ENCODE peak calls at places on chromosome 10, in four cellular contexts. One of them, this sample, is unnamed.
A peak's percentile ranks its signal among the peaks of the same experiment; 100 is the strongest.

GRCh38 chr10:5094265-5095205 is at the start of gene AKR1C3:
- DNase-seq in hepatocyte: peak; percentile 54
- DNase-seq in tibial nerve: no peak
- DNase-seq in GM23338: peak; percentile 66
- DNase-seq in this sample: peak; percentile 88

GRCh38 chr10:21525367-21526183 is at the start of gene SKIDA1:
- DNase-seq in tibial nerve: peak; percentile 76
- DNase-seq in hepatocyte: peak; percentile 93
- DNase-seq in GM23338: peak; percentile 91
- DNase-seq in this sample: peak; percentile 60

GRCh38 chr10:6201511-6201975 is 1.2 kb upstream of the PFKFB3 start:
- DNase-seq in hepatocyte: peak; percentile 78
- DNase-seq in GM23338: peak; percentile 68
- DNase-seq in tibial nerve: peak; percentile 40
- DNase-seq in this sample: peak; percentile 74

GRCh38 chr10:9126728-9127127 is 1072.2 kb downstream of the GATA3 start:
- DNase-seq in GM23338: no peak
- DNase-seq in hepatocyte: no peak
- DNase-seq in tibial nerve: no peak
- DNase-seq in this sample: no peak

GRCh38 chr10:819326-819725 is 112.2 kb downstream of the LARP4B start:
- DNase-seq in hepatocyte: no peak
- DNase-seq in GM23338: no peak
- DNase-seq in tibial nerve: no peak
- DNase-seq in this sample: no peak

GRCh38 chr10:13503745-13504463 is 24.9 kb downstream of the BEND7 start:
- DNase-seq in hepatocyte: peak; percentile 11
- DNase-seq in GM23338: no peak
- DNase-seq in tibial nerve: no peak
- DNase-seq in this sample: no peak

GRCh38 chr10:127429601-127430312 is 119.4 kb upstream of the NPS start:
- DNase-seq in hepatocyte: no peak
- DNase-seq in GM23338: no peak
- DNase-seq in tibial nerve: no peak
- DNase-seq in this sample: no peak

GRCh38 chr10:91162495-91163268 is 57.8 kb upstream of the PCGF5 start:
- DNase-seq in hepatocyte: peak; percentile 79
- DNase-seq in GM23338: peak; percentile 56
- DNase-seq in tibial nerve: peak; percentile 34
- DNase-seq in this sample: peak; percentile 75

GRCh38 chr10:64209574-64209973 is 688.4 kb downstream of the REEP3 start:
- DNase-seq in tibial nerve: no peak
- DNase-seq in GM23338: no peak
- DNase-seq in hepatocyte: no peak
- DNase-seq in this sample: no peak

GRCh38 chr10:78473016-78473415 is 439.4 kb downstream of the RPS24 start:
- DNase-seq in GM23338: peak; percentile 25
- DNase-seq in hepatocyte: no peak
- DNase-seq in tibial nerve: no peak
- DNase-seq in this sample: no peak

GRCh38 chr10:127991543-127992255 is 84.8 kb downstream of the PTPRE start:
- DNase-seq in tibial nerve: peak; percentile 45
- DNase-seq in hepatocyte: no peak
- DNase-seq in GM23338: no peak
- DNase-seq in this sample: no peak

GRCh38 chr10:62238880-62239279 is 29.8 kb downstream of the RTKN2 start:
- DNase-seq in tibial nerve: no peak
- DNase-seq in hepatocyte: no peak
- DNase-seq in GM23338: no peak
- DNase-seq in this sample: peak; percentile 5
- H3K4me1 ChIP-seq in tibial nerve: no peaks in the 10 kb centered on the region
- H3K4me1 ChIP-seq in hepatocyte: peaks cover 10% of the 10 kb centered on the region
- H3K4me1 ChIP-seq in GM23338: peaks cover 7% of the 10 kb centered on the region
- H3K4me1 ChIP-seq in this sample: no peaks in the 10 kb centered on the region

GRCh38 chr10:30529373-30529998 is 95.5 kb downstream of the MAP3K8 start:
- DNase-seq in GM23338: peak; percentile 32
- DNase-seq in hepatocyte: no peak
- DNase-seq in tibial nerve: peak; percentile 47
- DNase-seq in this sample: peak; percentile 57
- H3K4me1 ChIP-seq in GM23338: peaks cover 22% of the 10 kb centered on the region
- H3K4me1 ChIP-seq in hepatocyte: peaks cover 8% of the 10 kb centered on the region
- H3K4me1 ChIP-seq in tibial nerve: no peaks in the 10 kb centered on the region
- H3K4me1 ChIP-seq in this sample: no peaks in the 10 kb centered on the region

GRCh38 chr10:72009062-72009429 is 44.9 kb downstream of the CHST3 start:
- DNase-seq in hepatocyte: no peak
- DNase-seq in tibial nerve: no peak
- DNase-seq in GM23338: no peak
- DNase-seq in this sample: no peak

GRCh38 chr10:72011016-72011415 is 46.8 kb downstream of the CHST3 start:
- DNase-seq in hepatocyte: no peak
- DNase-seq in GM23338: no peak
- DNase-seq in tibial nerve: no peak
- DNase-seq in this sample: no peak

GRCh38 chr10:72010234-72010992 is 46.2 kb downstream of the CHST3 start:
- DNase-seq in GM23338: no peak
- DNase-seq in hepatocyte: no peak
- DNase-seq in tibial nerve: peak; percentile 29
- DNase-seq in this sample: no peak

GRCh38 chr10:72008096-72008933 is 44.1 kb downstream of the CHST3 start:
- DNase-seq in hepatocyte: no peak
- DNase-seq in tibial nerve: no peak
- DNase-seq in GM23338: no peak
- DNase-seq in this sample: no peak

GRCh38 chr10:72009430-72010081 is 45.4 kb downstream of the CHST3 start:
- DNase-seq in tibial nerve: peak; percentile 76
- DNase-seq in GM23338: peak; percentile 53
- DNase-seq in hepatocyte: peak; percentile 90
- DNase-seq in this sample: no peak
- H3K4me1 ChIP-seq in tibial nerve: peaks cover 5% of the 10 kb centered on the region
- H3K4me1 ChIP-seq in GM23338: no peaks in the 10 kb centered on the region
- H3K4me1 ChIP-seq in hepatocyte: peaks cover 19% of the 10 kb centered on the region
- H3K4me1 ChIP-seq in this sample: no peaks in the 10 kb centered on the region

GRCh38 chr10:11208908-11209809 is 191.5 kb downstream of the CELF2 start:
- DNase-seq in hepatocyte: no peak
- DNase-seq in tibial nerve: no peak
- DNase-seq in GM23338: no peak
- DNase-seq in this sample: no peak

GRCh38 chr10:11207276-11207809 is 189.7 kb downstream of the CELF2 start:
- DNase-seq in tibial nerve: no peak
- DNase-seq in hepatocyte: no peak
- DNase-seq in GM23338: no peak
- DNase-seq in this sample: no peak

GRCh38 chr10:11210211-11210922 is 192.7 kb downstream of the CELF2 start:
- DNase-seq in tibial nerve: no peak
- DNase-seq in GM23338: no peak
- DNase-seq in hepatocyte: no peak
- DNase-seq in this sample: peak; percentile 24

GRCh38 chr10:11208243-11208642 is 190.6 kb downstream of the CELF2 start:
- DNase-seq in tibial nerve: no peak
- DNase-seq in hepatocyte: no peak
- DNase-seq in GM23338: no peak
- DNase-seq in this sample: no peak

DNA sequence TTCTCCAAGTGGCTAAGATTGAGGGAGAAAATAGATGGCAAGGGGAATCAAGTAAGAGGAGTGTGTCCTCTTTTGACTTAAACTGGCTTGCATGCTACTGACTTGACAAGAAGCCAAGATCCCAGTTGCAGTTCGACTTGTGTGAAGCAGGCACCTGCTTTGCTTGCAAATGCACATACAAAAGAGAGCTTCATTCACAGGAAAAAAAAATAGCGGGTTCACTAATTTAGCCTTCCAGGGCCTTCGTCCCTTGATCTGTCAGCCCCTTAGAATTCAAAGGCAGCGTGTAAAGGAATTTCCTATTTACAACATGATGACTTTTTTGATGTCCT is 192.1 kb downstream of the CELF2 start:
- DNase-seq in hepatocyte: no peak
- DNase-seq in tibial nerve: no peak
- DNase-seq in GM23338: no peak
- DNase-seq in this sample: no peak
- H3K4me1 ChIP-seq in hepatocyte: no peaks in the 10 kb centered on the region
- H3K4me1 ChIP-seq in tibial nerve: no peaks in the 10 kb centered on the region
- H3K4me1 ChIP-seq in GM23338: peaks cover 29% of the 10 kb centered on the region
- H3K4me1 ChIP-seq in this sample: peaks cover 4% of the 10 kb centered on the region

GRCh38 chr10:11163990-11164805 is 146.5 kb downstream of the CELF2 start:
- DNase-seq in tibial nerve: no peak
- DNase-seq in GM23338: no peak
- DNase-seq in hepatocyte: no peak
- DNase-seq in this sample: no peak
- H3K4me1 ChIP-seq in tibial nerve: no peaks in the 10 kb centered on the region
- H3K4me1 ChIP-seq in GM23338: peaks cover 32% of the 10 kb centered on the region
- H3K4me1 ChIP-seq in hepatocyte: peaks cover 5% of the 10 kb centered on the region
- H3K4me1 ChIP-seq in this sample: peaks cover 3% of the 10 kb centered on the region

DNA sequence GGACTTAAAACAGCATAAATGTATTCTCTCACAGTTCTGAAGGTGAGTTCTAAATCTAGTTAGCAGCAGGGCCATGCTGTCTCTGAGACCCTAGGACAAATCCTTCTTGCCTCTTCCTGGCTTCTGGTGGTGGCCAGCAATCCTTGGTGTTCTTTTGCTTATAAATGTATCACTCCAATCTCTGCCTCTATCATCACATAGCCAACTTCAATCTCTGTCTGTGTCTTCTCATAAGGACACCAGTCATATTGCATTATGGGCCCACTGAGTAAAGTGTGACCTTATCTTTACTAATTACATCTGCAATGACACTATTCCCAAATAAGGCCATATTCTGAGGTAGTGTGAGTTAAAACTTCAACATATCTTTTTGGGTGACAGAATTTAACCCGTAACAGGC is 778.9 kb downstream of the KCNMA1 start:
- DNase-seq in tibial nerve: no peak
- DNase-seq in hepatocyte: no peak
- DNase-seq in GM23338: no peak
- DNase-seq in this sample: no peak
- H3K4me1 ChIP-seq in tibial nerve: no peaks in the 10 kb centered on the region
- H3K4me1 ChIP-seq in hepatocyte: no peaks in the 10 kb centered on the region
- H3K4me1 ChIP-seq in GM23338: no peaks in the 10 kb centered on the region
- H3K4me1 ChIP-seq in this sample: no peaks in the 10 kb centered on the region

GRCh38 chr10:102435529-102436233 is 3.3 kb upstream of the CUEDC2 start:
- DNase-seq in GM23338: peak; percentile 74
- DNase-seq in hepatocyte: peak; percentile 13
- DNase-seq in tibial nerve: no peak
- DNase-seq in this sample: peak; percentile 27

GRCh38 chr10:102434251-102434913 is 2.0 kb upstream of the CUEDC2 start:
- DNase-seq in GM23338: no peak
- DNase-seq in hepatocyte: peak; percentile 66
- DNase-seq in tibial nerve: no peak
- DNase-seq in this sample: no peak

GRCh38 chr10:102436312-102436711 is 3.9 kb upstream of the CUEDC2 start:
- DNase-seq in GM23338: no peak
- DNase-seq in hepatocyte: no peak
- DNase-seq in tibial nerve: no peak
- DNase-seq in this sample: peak; percentile 73

GRCh38 chr10:102435098-102435497 is 2.7 kb upstream of the CUEDC2 start:
- DNase-seq in tibial nerve: no peak
- DNase-seq in GM23338: no peak
- DNase-seq in hepatocyte: peak; percentile 3
- DNase-seq in this sample: no peak

DNA sequence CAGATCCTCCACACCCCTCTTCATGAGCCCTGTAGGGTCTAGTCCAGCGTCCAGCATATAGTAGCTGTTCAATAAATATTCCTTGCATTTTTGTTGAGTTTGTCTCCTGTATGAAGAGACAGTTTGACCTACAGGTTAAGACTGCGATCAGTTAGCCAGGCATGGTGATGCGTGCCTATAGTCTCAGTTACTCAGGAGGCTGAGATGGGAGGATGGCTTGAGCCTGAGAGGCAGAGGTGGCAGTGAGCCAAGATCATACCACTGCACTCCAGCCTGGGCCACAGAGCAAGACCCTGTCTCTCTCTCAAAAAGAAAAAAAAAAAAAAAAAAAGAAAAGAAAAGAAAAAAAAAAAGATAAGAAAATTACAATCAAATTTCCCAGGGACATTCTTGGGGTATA is 5.1 kb upstream of the CUEDC2 start:
- DNase-seq in GM23338: no peak
- DNase-seq in tibial nerve: no peak
- DNase-seq in hepatocyte: no peak
- DNase-seq in this sample: no peak
- H3K4me1 ChIP-seq in GM23338: peaks cover 16% of the 10 kb centered on the region
- H3K4me1 ChIP-seq in tibial nerve: no peaks in the 10 kb centered on the region
- H3K4me1 ChIP-seq in hepatocyte: peaks cover 23% of the 10 kb centered on the region
- H3K4me1 ChIP-seq in this sample: no peaks in the 10 kb centered on the region

GRCh38 chr10:132786529-132787252 is 744 bp upstream of the NKX6-2 start:
- DNase-seq in GM23338: no peak
- DNase-seq in hepatocyte: no peak
- DNase-seq in tibial nerve: no peak
- DNase-seq in this sample: no peak

GRCh38 chr10:132786279-132786528 is 257 bp upstream of the NKX6-2 start:
- DNase-seq in hepatocyte: no peak
- DNase-seq in GM23338: no peak
- DNase-seq in tibial nerve: no peak
- DNase-seq in this sample: no peak

GRCh38 chr10:132788180-132788830 is 2.4 kb upstream of the NKX6-2 start:
- DNase-seq in tibial nerve: no peak
- DNase-seq in hepatocyte: no peak
- DNase-seq in GM23338: peak; percentile 65
- DNase-seq in this sample: no peak

GRCh38 chr10:132788831-132789219 is 2.9 kb upstream of the NKX6-2 start:
- DNase-seq in tibial nerve: no peak
- DNase-seq in GM23338: peak; percentile 61
- DNase-seq in hepatocyte: no peak
- DNase-seq in this sample: no peak

GRCh38 chr10:132787253-132788179 is 1.6 kb upstream of the NKX6-2 start:
- DNase-seq in GM23338: peak; percentile 83
- DNase-seq in tibial nerve: no peak
- DNase-seq in hepatocyte: peak; percentile 56
- DNase-seq in this sample: no peak
- H3K4me1 ChIP-seq in GM23338: peaks cover 7% of the 10 kb centered on the region
- H3K4me1 ChIP-seq in tibial nerve: no peaks in the 10 kb centered on the region
- H3K4me1 ChIP-seq in hepatocyte: peaks cover 29% of the 10 kb centered on the region
- H3K4me1 ChIP-seq in this sample: no peaks in the 10 kb centered on the region

GRCh38 chr10:7488418-7488829 is 77.6 kb upstream of the SFMBT2 start:
- DNase-seq in hepatocyte: peak; percentile 80
- DNase-seq in tibial nerve: peak; percentile 41
- DNase-seq in GM23338: no peak
- DNase-seq in this sample: no peak

GRCh38 chr10:7492660-7493046 is 81.8 kb upstream of the SFMBT2 start:
- DNase-seq in hepatocyte: no peak
- DNase-seq in GM23338: no peak
- DNase-seq in tibial nerve: no peak
- DNase-seq in this sample: no peak

GRCh38 chr10:7491949-7492659 is 81.3 kb upstream of the SFMBT2 start:
- DNase-seq in tibial nerve: no peak
- DNase-seq in GM23338: no peak
- DNase-seq in hepatocyte: no peak
- DNase-seq in this sample: no peak

GRCh38 chr10:7491230-7491629 is 80.4 kb upstream of the SFMBT2 start:
- DNase-seq in hepatocyte: no peak
- DNase-seq in GM23338: no peak
- DNase-seq in tibial nerve: no peak
- DNase-seq in this sample: no peak

DNA sequence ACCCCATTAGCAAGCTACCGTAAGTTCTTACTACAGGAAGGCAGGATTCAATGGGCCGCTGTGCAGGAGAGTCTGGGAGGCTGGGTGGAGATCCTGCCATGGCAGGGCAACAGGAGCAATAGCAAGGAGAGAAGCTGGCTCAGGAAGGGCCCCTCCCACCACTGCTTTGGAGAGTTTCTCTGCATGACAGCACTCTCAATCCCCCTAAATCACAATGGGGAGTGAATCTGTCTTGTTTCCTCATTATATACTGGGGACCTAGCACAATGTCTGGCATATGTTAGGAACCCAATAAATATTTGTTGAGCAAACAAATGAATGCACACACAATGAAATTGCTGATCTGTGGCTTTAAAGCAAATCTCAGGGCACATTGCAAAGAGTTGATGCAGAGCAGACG is 83.2 kb upstream of the SFMBT2 start:
- DNase-seq in GM23338: no peak
- DNase-seq in hepatocyte: no peak
- DNase-seq in tibial nerve: no peak
- DNase-seq in this sample: no peak
- H3K4me1 ChIP-seq in GM23338: peaks cover 4% of the 10 kb centered on the region
- H3K4me1 ChIP-seq in hepatocyte: peaks cover 3% of the 10 kb centered on the region
- H3K4me1 ChIP-seq in tibial nerve: no peaks in the 10 kb centered on the region
- H3K4me1 ChIP-seq in this sample: no peaks in the 10 kb centered on the region

This sample was measured in small intestine.